ENCODE peak calls at places on chromosomes 2 and 18, in ten cellular contexts. One of them, this sample, is unnamed.

GRCh38 chr2:86336350-86337234 is 834 bp downstream of the REEP1 start:
- DNase-seq in breast epithelium: no peak
- DNase-seq in right atrium auricular region: no peak
- DNase-seq in CD8-positive, alpha-beta T cell: no peak
- DNase-seq in left ventricle myocardium inferior: peak
- DNase-seq in foreskin keratinocyte: no peak
- DNase-seq in kidney: no peak
- DNase-seq in IMR-90: no peak
- DNase-seq in mammary epithelial cell: no peak
- DNase-seq in SK-N-SH: no peak
- DNase-seq in this sample: no peak

GRCh38 chr2:159573294-159573693 is 43.1 kb downstream of the BAZ2B start:
- DNase-seq in breast epithelium: no peak
- DNase-seq in right atrium auricular region: no peak
- DNase-seq in CD8-positive, alpha-beta T cell: no peak
- DNase-seq in left ventricle myocardium inferior: no peak
- DNase-seq in foreskin keratinocyte: no peak
- DNase-seq in kidney: no peak
- DNase-seq in IMR-90: no peak
- DNase-seq in mammary epithelial cell: no peak
- DNase-seq in SK-N-SH: no peak
- DNase-seq in this sample: no peak

GRCh38 chr2:120456867-120457266 is 110.9 kb downstream of the INHBB start:
- DNase-seq in breast epithelium: no peak
- DNase-seq in right atrium auricular region: no peak
- DNase-seq in CD8-positive, alpha-beta T cell: no peak
- DNase-seq in left ventricle myocardium inferior: no peak
- DNase-seq in foreskin keratinocyte: no peak
- DNase-seq in kidney: no peak
- DNase-seq in IMR-90: no peak
- DNase-seq in mammary epithelial cell: no peak
- DNase-seq in SK-N-SH: no peak
- DNase-seq in this sample: no peak

GRCh38 chr2:232088771-232089170 is 127.3 kb downstream of the DIS3L2 start:
- DNase-seq in breast epithelium: no peak
- DNase-seq in right atrium auricular region: no peak
- DNase-seq in CD8-positive, alpha-beta T cell: no peak
- DNase-seq in left ventricle myocardium inferior: no peak
- DNase-seq in foreskin keratinocyte: no peak
- DNase-seq in kidney: no peak
- DNase-seq in IMR-90: no peak
- DNase-seq in mammary epithelial cell: no peak
- DNase-seq in SK-N-SH: no peak
- DNase-seq in this sample: no peak

GRCh38 chr2:28276076-28276618 is 116.5 kb upstream of the FOSL2 start:
- DNase-seq in breast epithelium: no peak
- DNase-seq in right atrium auricular region: no peak
- DNase-seq in CD8-positive, alpha-beta T cell: no peak
- DNase-seq in left ventricle myocardium inferior: no peak
- DNase-seq in foreskin keratinocyte: peak
- DNase-seq in kidney: no peak
- DNase-seq in IMR-90: peak
- DNase-seq in mammary epithelial cell: peak
- DNase-seq in SK-N-SH: no peak
- DNase-seq in this sample: peak

GRCh38 chr2:67446504-67446911 is 49.4 kb downstream of the ETAA1 start:
- DNase-seq in breast epithelium: no peak
- DNase-seq in right atrium auricular region: no peak
- DNase-seq in CD8-positive, alpha-beta T cell: no peak
- DNase-seq in left ventricle myocardium inferior: no peak
- DNase-seq in foreskin keratinocyte: peak
- DNase-seq in kidney: no peak
- DNase-seq in IMR-90: peak
- DNase-seq in mammary epithelial cell: peak
- DNase-seq in SK-N-SH: no peak
- DNase-seq in this sample: peak

GRCh38 chr18:39062426-39062825 is 1496.8 kb upstream of the CELF4 start:
- DNase-seq in breast epithelium: no peak
- DNase-seq in right atrium auricular region: no peak
- DNase-seq in CD8-positive, alpha-beta T cell: no peak
- DNase-seq in left ventricle myocardium inferior: no peak
- DNase-seq in foreskin keratinocyte: peak
- DNase-seq in kidney: no peak
- DNase-seq in IMR-90: no peak
- DNase-seq in mammary epithelial cell: peak
- DNase-seq in SK-N-SH: no peak
- DNase-seq in this sample: no peak

GRCh38 chr2:183740241-183740640 is 616.0 kb downstream of the NUP35 start:
- DNase-seq in breast epithelium: no peak
- DNase-seq in right atrium auricular region: no peak
- DNase-seq in CD8-positive, alpha-beta T cell: no peak
- DNase-seq in left ventricle myocardium inferior: no peak
- DNase-seq in foreskin keratinocyte: no peak
- DNase-seq in kidney: no peak
- DNase-seq in IMR-90: no peak
- DNase-seq in mammary epithelial cell: no peak
- DNase-seq in SK-N-SH: no peak
- DNase-seq in this sample: no peak

GRCh38 chr2:78431241-78431640 is 594.3 kb upstream of the REG3G start:
- DNase-seq in breast epithelium: no peak
- DNase-seq in right atrium auricular region: no peak
- DNase-seq in CD8-positive, alpha-beta T cell: no peak
- DNase-seq in left ventricle myocardium inferior: no peak
- DNase-seq in foreskin keratinocyte: no peak
- DNase-seq in kidney: no peak
- DNase-seq in IMR-90: no peak
- DNase-seq in mammary epithelial cell: no peak
- DNase-seq in SK-N-SH: no peak
- DNase-seq in this sample: peak

GRCh38 chr18:48085781-48086487 is 155.5 kb upstream of the SMAD2 start:
- DNase-seq in breast epithelium: no peak
- DNase-seq in right atrium auricular region: no peak
- DNase-seq in CD8-positive, alpha-beta T cell: no peak
- DNase-seq in left ventricle myocardium inferior: no peak
- DNase-seq in foreskin keratinocyte: no peak
- DNase-seq in kidney: no peak
- DNase-seq in IMR-90: no peak
- DNase-seq in mammary epithelial cell: peak
- DNase-seq in SK-N-SH: no peak
- DNase-seq in this sample: no peak

GRCh38 chr2:233820766-233821105 is 33.6 kb downstream of the HJURP start:
- DNase-seq in breast epithelium: no peak
- DNase-seq in right atrium auricular region: no peak
- DNase-seq in CD8-positive, alpha-beta T cell: no peak
- DNase-seq in left ventricle myocardium inferior: no peak
- DNase-seq in foreskin keratinocyte: no peak
- DNase-seq in kidney: peak
- DNase-seq in IMR-90: no peak
- DNase-seq in mammary epithelial cell: no peak
- DNase-seq in SK-N-SH: no peak
- DNase-seq in this sample: no peak

GRCh38 chr2:111189106-111189505 is 68.4 kb downstream of the BCL2L11 start:
- DNase-seq in breast epithelium: no peak
- DNase-seq in right atrium auricular region: no peak
- DNase-seq in CD8-positive, alpha-beta T cell: no peak
- DNase-seq in left ventricle myocardium inferior: no peak
- DNase-seq in foreskin keratinocyte: no peak
- DNase-seq in kidney: no peak
- DNase-seq in IMR-90: no peak
- DNase-seq in mammary epithelial cell: no peak
- DNase-seq in SK-N-SH: no peak
- DNase-seq in this sample: no peak

GRCh38 chr2:18514838-18515461 is 45.5 kb downstream of the RDH14 start:
- DNase-seq in breast epithelium: no peak
- DNase-seq in right atrium auricular region: no peak
- DNase-seq in CD8-positive, alpha-beta T cell: no peak
- DNase-seq in left ventricle myocardium inferior: no peak
- DNase-seq in foreskin keratinocyte: no peak
- DNase-seq in kidney: no peak
- DNase-seq in IMR-90: no peak
- DNase-seq in mammary epithelial cell: no peak
- DNase-seq in SK-N-SH: peak
- DNase-seq in this sample: no peak

GRCh38 chr2:55901322-55901721 is 22.3 kb downstream of the EFEMP1 start:
- DNase-seq in breast epithelium: no peak
- DNase-seq in right atrium auricular region: no peak
- DNase-seq in CD8-positive, alpha-beta T cell: no peak
- DNase-seq in left ventricle myocardium inferior: no peak
- DNase-seq in foreskin keratinocyte: no peak
- DNase-seq in kidney: no peak
- DNase-seq in IMR-90: peak
- DNase-seq in mammary epithelial cell: peak
- DNase-seq in SK-N-SH: no peak
- DNase-seq in this sample: peak

GRCh38 chr18:54261894-54262293 is 7.4 kb upstream of the POLI start:
- DNase-seq in breast epithelium: no peak
- DNase-seq in right atrium auricular region: no peak
- DNase-seq in CD8-positive, alpha-beta T cell: no peak
- DNase-seq in left ventricle myocardium inferior: no peak
- DNase-seq in foreskin keratinocyte: no peak
- DNase-seq in kidney: no peak
- DNase-seq in IMR-90: no peak
- DNase-seq in mammary epithelial cell: no peak
- DNase-seq in SK-N-SH: no peak
- DNase-seq in this sample: no peak

GRCh38 chr18:74063023-74063422 is 84.6 kb downstream of the FBXO15 start:
- DNase-seq in breast epithelium: no peak
- DNase-seq in right atrium auricular region: no peak
- DNase-seq in CD8-positive, alpha-beta T cell: no peak
- DNase-seq in left ventricle myocardium inferior: no peak
- DNase-seq in foreskin keratinocyte: no peak
- DNase-seq in kidney: no peak
- DNase-seq in IMR-90: no peak
- DNase-seq in mammary epithelial cell: no peak
- DNase-seq in SK-N-SH: no peak
- DNase-seq in this sample: no peak

DNA sequence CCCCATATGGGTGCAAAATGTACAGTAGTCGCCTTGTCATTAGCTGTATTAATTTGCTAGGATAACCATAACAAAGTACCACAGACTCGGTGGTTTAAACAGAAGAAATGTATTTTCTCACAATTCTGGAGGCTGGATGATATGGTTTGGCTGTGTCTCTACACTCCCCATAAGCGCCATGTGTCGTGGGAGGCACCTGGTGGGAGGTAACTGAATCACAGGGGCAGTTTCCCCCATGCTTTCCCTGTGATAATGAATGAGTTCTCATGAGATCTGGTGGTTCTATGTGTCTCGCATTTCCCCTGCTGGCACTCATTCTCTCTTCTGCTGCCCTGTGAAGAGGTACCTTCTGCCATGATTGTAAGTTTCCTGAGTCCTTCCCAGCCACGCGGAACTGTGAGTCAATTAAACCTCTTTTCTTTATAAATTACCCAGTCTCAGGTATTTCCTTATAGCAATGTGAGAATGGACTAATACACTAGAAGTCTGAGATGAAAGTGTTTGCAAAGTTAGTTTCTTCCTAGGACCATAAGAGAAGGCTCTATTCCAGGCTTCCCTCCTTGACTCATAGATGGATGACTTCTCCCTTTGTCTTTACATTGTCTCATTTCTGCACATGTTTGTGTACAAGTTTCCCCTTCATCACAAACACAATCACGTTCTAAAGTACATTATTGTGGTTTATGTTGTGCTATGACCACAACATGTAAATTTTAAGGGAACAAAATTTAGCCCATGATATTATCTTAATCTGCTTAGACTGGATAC is 1442.6 kb downstream of the SUCLG1 start:
- DNase-seq in breast epithelium: no peak
- DNase-seq in right atrium auricular region: no peak
- DNase-seq in CD8-positive, alpha-beta T cell: no peak
- DNase-seq in left ventricle myocardium inferior: no peak
- DNase-seq in foreskin keratinocyte: peak
- DNase-seq in kidney: no peak
- DNase-seq in IMR-90: no peak
- DNase-seq in mammary epithelial cell: no peak
- DNase-seq in SK-N-SH: no peak
- DNase-seq in this sample: no peak
- TF ChIP-seq CTCF in breast epithelium: no peak
- TF ChIP-seq CTCF in right atrium auricular region: no peak
- TF ChIP-seq CTCF in CD8-positive, alpha-beta T cell: no peak
- TF ChIP-seq CTCF in left ventricle myocardium inferior: no peak
- TF ChIP-seq CTCF in foreskin keratinocyte: peak
- TF ChIP-seq CTCF in kidney: no peak
- TF ChIP-seq CTCF in IMR-90: no peak
- TF ChIP-seq CTCF in mammary epithelial cell: no peak
- TF ChIP-seq CTCF in SK-N-SH: no peak
- TF ChIP-seq CTCF in this sample: no peak

GRCh38 chr18:24543408-24544140 is 83.1 kb downstream of the HRH4 start:
- DNase-seq in breast epithelium: no peak
- DNase-seq in right atrium auricular region: no peak
- DNase-seq in CD8-positive, alpha-beta T cell: no peak
- DNase-seq in left ventricle myocardium inferior: no peak
- DNase-seq in foreskin keratinocyte: no peak
- DNase-seq in kidney: no peak
- DNase-seq in IMR-90: no peak
- DNase-seq in mammary epithelial cell: no peak
- DNase-seq in SK-N-SH: no peak
- DNase-seq in this sample: no peak
- H3K27ac ChIP-seq in breast epithelium: no peak
- H3K27ac ChIP-seq in right atrium auricular region: no peak
- H3K27ac ChIP-seq in CD8-positive, alpha-beta T cell: no peak
- H3K27ac ChIP-seq in left ventricle myocardium inferior: no peak
- H3K27ac ChIP-seq in foreskin keratinocyte: no peak
- H3K27ac ChIP-seq in kidney: no peak
- H3K27ac ChIP-seq in IMR-90: no peak
- H3K27ac ChIP-seq in mammary epithelial cell: no peak
- H3K27ac ChIP-seq in SK-N-SH: no peak
- H3K27ac ChIP-seq in this sample: no peak

GRCh38 chr2:156215656-156216055 is 116.9 kb downstream of the NR4A2 start:
- DNase-seq in breast epithelium: no peak
- DNase-seq in right atrium auricular region: no peak
- DNase-seq in CD8-positive, alpha-beta T cell: no peak
- DNase-seq in left ventricle myocardium inferior: no peak
- DNase-seq in foreskin keratinocyte: no peak
- DNase-seq in kidney: no peak
- DNase-seq in IMR-90: no peak
- DNase-seq in mammary epithelial cell: no peak
- DNase-seq in SK-N-SH: no peak
- DNase-seq in this sample: no peak
- TF ChIP-seq CTCF in breast epithelium: no peak
- TF ChIP-seq CTCF in right atrium auricular region: no peak
- TF ChIP-seq CTCF in CD8-positive, alpha-beta T cell: no peak
- TF ChIP-seq CTCF in left ventricle myocardium inferior: no peak
- TF ChIP-seq CTCF in foreskin keratinocyte: peak
- TF ChIP-seq CTCF in kidney: no peak
- TF ChIP-seq CTCF in IMR-90: no peak
- TF ChIP-seq CTCF in mammary epithelial cell: no peak
- TF ChIP-seq CTCF in SK-N-SH: no peak
- TF ChIP-seq CTCF in this sample: no peak

DNA sequence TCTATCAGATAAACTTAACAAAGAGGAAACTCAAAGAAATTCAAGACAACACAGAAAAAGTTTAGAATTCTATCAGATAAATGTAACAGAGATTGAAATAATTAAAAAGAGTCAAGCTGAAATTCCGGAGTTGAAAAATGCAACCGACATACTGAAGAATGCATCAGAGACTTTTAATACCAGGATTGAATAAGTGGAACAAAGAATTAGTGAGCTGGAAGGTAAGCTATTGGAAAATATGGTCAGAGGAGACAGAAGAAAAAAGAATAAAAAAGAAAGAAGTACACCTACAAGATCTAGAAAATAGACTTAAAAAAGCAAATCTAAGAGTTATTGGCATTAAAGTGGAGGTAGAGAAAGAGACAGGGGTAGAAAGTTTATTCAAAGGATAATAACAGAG is 88.0 kb downstream of the ATP8B1 start:
- DNase-seq in breast epithelium: no peak
- DNase-seq in right atrium auricular region: no peak
- DNase-seq in CD8-positive, alpha-beta T cell: no peak
- DNase-seq in left ventricle myocardium inferior: no peak
- DNase-seq in foreskin keratinocyte: no peak
- DNase-seq in kidney: no peak
- DNase-seq in IMR-90: no peak
- DNase-seq in mammary epithelial cell: no peak
- DNase-seq in SK-N-SH: no peak
- DNase-seq in this sample: no peak
- H3K27ac ChIP-seq in breast epithelium: peak
- H3K27ac ChIP-seq in right atrium auricular region: no peak
- H3K27ac ChIP-seq in CD8-positive, alpha-beta T cell: no peak
- H3K27ac ChIP-seq in left ventricle myocardium inferior: no peak
- H3K27ac ChIP-seq in foreskin keratinocyte: no peak
- H3K27ac ChIP-seq in kidney: no peak
- H3K27ac ChIP-seq in IMR-90: no peak
- H3K27ac ChIP-seq in mammary epithelial cell: no peak
- H3K27ac ChIP-seq in SK-N-SH: no peak
- H3K27ac ChIP-seq in this sample: no peak